ENCODE peak calls at places on chromosomes 4 and X, in nine cellular contexts. W is PC-9, J is A549, K is mammary epithelial cell, L is thyroid gland, C is prostate gland, X is IMR-90, D is mucosa of descending colon, T is GM12878. B is an unnamed sample. For H3K4me1, the result is how much of the 10 kb centered on the place peaks cover.

GRCh38 chr4:161813889-161814288 is 349.9 kb downstream of the FSTL5 start:
- DNase-seq in W (no peak), J (no peak), K (no peak), L (no peak), C (no peak), X (no peak), D (no peak), T (no peak), B (no peak)

GRCh38 chr4:126843492-126844067 is 789.2 kb upstream of the INTU start:
- DNase-seq in W (no peak), J (no peak), K (no peak), L (no peak), C (no peak), X (no peak), D (no peak), T (no peak), B (no peak)

GRCh38 chr4:112704991-112705845 is 68.3 kb downstream of the LARP7 start:
- DNase-seq in W (peak), J (peak), K (peak), L (peak), C (peak), X (peak), D (no peak), T (no peak), B (no peak)

GRCh38 chrX:45795546-45795945 is 594.9 kb upstream of the DIPK2B start:
- DNase-seq in W (no peak), J (no peak), K (no peak), L (no peak), C (no peak), X (no peak), D (no peak), T (no peak), B (no peak)

GRCh38 chr4:32929738-32930688 is 2209.8 kb downstream of the PCDH7 start:
- DNase-seq in W (no peak), J (no peak), K (no peak), L (no peak), C (no peak), X (no peak), D (no peak), T (no peak), B (no peak)

GRCh38 chrX:1358793-1359476 is 22.4 kb downstream of the IL3RA start:
- DNase-seq in W (no peak), J (no peak), K (no peak), L (no peak), C (no peak), X (no peak), D (no peak), T (no peak), B (no peak)

GRCh38 chr4:138952405-138952804 is 63.2 kb upstream of the NOCT start:
- DNase-seq in W (peak), J (no peak), K (peak), L (no peak), C (no peak), X (peak), D (no peak), T (no peak), B (no peak)

GRCh38 chrX:20530319-20530979 is 263.7 kb upstream of the RPS6KA3 start:
- DNase-seq in W (peak), J (peak), K (peak), L (peak), C (peak), X (peak), D (no peak), T (peak), B (peak)

GRCh38 chr4:25817059-25817681 is 45.6 kb downstream of the SEL1L3 start:
- DNase-seq in W (no peak), J (no peak), K (peak), L (no peak), C (no peak), X (peak), D (no peak), T (no peak), B (no peak)

GRCh38 chr4:17480530-17480929 is 31.4 kb downstream of the QDPR start:
- DNase-seq in W (no peak), J (no peak), K (no peak), L (no peak), C (no peak), X (no peak), D (no peak), T (no peak), B (no peak)

GRCh38 chr4:39706829-39707511 is 9.0 kb downstream of the UBE2K start:
- DNase-seq in W (peak), J (no peak), K (no peak), L (no peak), C (no peak), X (no peak), D (no peak), T (no peak), B (no peak)

GRCh38 chr4:174152717-174153466 is 130.6 kb downstream of the FBXO8 start:
- DNase-seq in W (no peak), J (no peak), K (no peak), L (no peak), C (no peak), X (no peak), D (no peak), T (no peak), B (no peak)

GRCh38 chr4:149426461-149426860 is 389.2 kb downstream of the IQCM start:
- DNase-seq in W (no peak), J (no peak), K (peak), L (no peak), C (no peak), X (peak), D (no peak), T (no peak), B (no peak)

GRCh38 chr4:109966891-109967481 is 54.3 kb downstream of the EGF start:
- DNase-seq in W (no peak), J (no peak), K (no peak), L (no peak), C (no peak), X (no peak), D (no peak), T (no peak), B (no peak)

GRCh38 chr4:136680271-136680670 is 852.0 kb downstream of the PCDH18 start:
- DNase-seq in W (no peak), J (no peak), K (no peak), L (no peak), C (no peak), X (peak), D (no peak), T (no peak), B (no peak)

GRCh38 chr4:130110189-130110588 is 1014.2 kb downstream of the C4orf33 start:
- DNase-seq in W (no peak), J (no peak), K (no peak), L (no peak), C (no peak), X (no peak), D (no peak), T (no peak), B (no peak)

GRCh38 chrX:131942045-131942444 is 81.1 kb upstream of the STK26 start:
- DNase-seq in W (no peak), J (no peak), K (no peak), L (no peak), C (no peak), X (no peak), D (no peak), T (no peak), B (no peak)

GRCh38 chr4:173370130-173370476 is 651 bp upstream of the SAP30 start:
- DNase-seq in W (no peak), J (peak), K (no peak), L (peak), C (no peak), X (no peak), D (peak), T (no peak), B (peak)

GRCh38 chr4:184343400-184344177 is 125.9 kb upstream of the ENPP6 start:
- DNase-seq in W (peak), J (peak), K (peak), L (peak), C (peak), X (peak), D (peak), T (peak), B (no peak)

GRCh38 chr4:56182356-56182755 is 204.9 kb downstream of the AASDH start:
- DNase-seq in W (no peak), J (no peak), K (no peak), L (no peak), C (no peak), X (no peak), D (no peak), T (no peak), B (no peak)

GRCh38 chr4:57491388-57491787 is 381.2 kb upstream of the IGFBP7 start:
- DNase-seq in W (no peak), J (no peak), K (no peak), L (no peak), C (no peak), X (no peak), D (no peak), T (no peak), B (no peak)

GRCh38 chrX:3493605-3494004 is 147.2 kb upstream of the MXRA5 start:
- DNase-seq in W (no peak), J (no peak), K (no peak), L (no peak), C (no peak), X (no peak), D (no peak), T (no peak), B (no peak)

GRCh38 chrX:150253946-150254615 is 109.0 kb upstream of the MAMLD1 start:
- DNase-seq in W (no peak), J (no peak), K (no peak), L (no peak), C (no peak), X (no peak), D (no peak), T (no peak), B (no peak)

GRCh38 chrX:110477593-110478228 is 119.1 kb downstream of the RTL9 start:
- DNase-seq in W (no peak), J (no peak), K (peak), L (no peak), C (no peak), X (no peak), D (no peak), T (no peak), B (no peak)

GRCh38 chrX:12716574-12716973 is 74.6 kb upstream of the PRPS2 start:
- DNase-seq in W (no peak), J (no peak), K (no peak), L (no peak), C (no peak), X (no peak), D (no peak), T (no peak), B (no peak)

GRCh38 chr4:99468891-99469290 is 33.7 kb upstream of the ADH7 start:
- DNase-seq in W (no peak), J (no peak), K (no peak), L (no peak), C (no peak), X (peak), D (no peak), T (no peak), B (no peak)

GRCh38 chr4:46329118-46329976 is 60.6 kb downstream of the GABRA2 start:
- DNase-seq in W (peak), J (no peak), K (peak), L (peak), C (no peak), X (peak), D (no peak), T (no peak), B (no peak)

GRCh38 chr4:113675731-113676707 is 85.5 kb downstream of the CAMK2D start:
- DNase-seq in W (no peak), J (no peak), K (no peak), L (no peak), C (no peak), X (peak), D (no peak), T (no peak), B (no peak)

GRCh38 chrX:43380704-43381103 is 275.4 kb upstream of the MAOA start:
- DNase-seq in W (no peak), J (no peak), K (no peak), L (no peak), C (no peak), X (no peak), D (no peak), T (no peak), B (no peak)

GRCh38 chrX:87338510-87338909 is 179.1 kb upstream of the KLHL4 start:
- DNase-seq in W (no peak), J (peak), K (peak), L (no peak), C (no peak), X (peak), D (no peak), T (no peak), B (no peak)

GRCh38 chr4:17997129-17997528 is 24.4 kb downstream of the LCORL start:
- DNase-seq in W (no peak), J (no peak), K (peak), L (no peak), C (no peak), X (no peak), D (no peak), T (no peak), B (no peak)

GRCh38 chr4:65825121-65825520 is 154.8 kb upstream of the EPHA5 start:
- DNase-seq in W (no peak), J (no peak), K (peak), L (no peak), C (no peak), X (peak), D (no peak), T (no peak), B (no peak)

GRCh38 chrX:108736509-108737479 is at the start of gene IRS4:
- DNase-seq in W (peak), J (no peak), K (peak), L (peak), C (peak), X (no peak), D (no peak), T (no peak), B (no peak)

GRCh38 chrX:17592117-17592516 is 145.2 kb upstream of the SCML1 start:
- DNase-seq in W (no peak), J (no peak), K (no peak), L (peak), C (no peak), X (peak), D (no peak), T (no peak), B (no peak)

GRCh38 chr4:71602271-71602890 is 181.5 kb downstream of the GC start:
- DNase-seq in W (no peak), J (no peak), K (no peak), L (no peak), C (no peak), X (peak), D (no peak), T (no peak), B (no peak)

GRCh38 chr4:118967393-118967792 is 78.7 kb downstream of the SYNPO2 start:
- DNase-seq in W (no peak), J (no peak), K (peak), L (no peak), C (no peak), X (peak), D (no peak), T (no peak), B (no peak)

GRCh38 chr4:59608466-59608865 is 1591.7 kb upstream of the ADGRL3 start:
- DNase-seq in W (no peak), J (no peak), K (peak), L (no peak), C (no peak), X (no peak), D (no peak), T (no peak), B (no peak)

GRCh38 chr4:1021386-1022050 is 10.1 kb downstream of the FGFRL1 start:
- DNase-seq in W (no peak), J (no peak), K (no peak), L (no peak), C (no peak), X (no peak), D (no peak), T (peak), B (no peak)

GRCh38 chrX:39337461-39337860 is 536.2 kb downstream of the MID1IP1 start:
- DNase-seq in W (no peak), J (no peak), K (no peak), L (peak), C (no peak), X (no peak), D (no peak), T (no peak), B (no peak)

GRCh38 chr4:169070071-169070894 is 60.2 kb upstream of the CBR4 start:
- DNase-seq in W (peak), J (peak), K (peak), L (peak), C (peak), X (peak), D (peak), T (no peak), B (no peak)

DNA sequence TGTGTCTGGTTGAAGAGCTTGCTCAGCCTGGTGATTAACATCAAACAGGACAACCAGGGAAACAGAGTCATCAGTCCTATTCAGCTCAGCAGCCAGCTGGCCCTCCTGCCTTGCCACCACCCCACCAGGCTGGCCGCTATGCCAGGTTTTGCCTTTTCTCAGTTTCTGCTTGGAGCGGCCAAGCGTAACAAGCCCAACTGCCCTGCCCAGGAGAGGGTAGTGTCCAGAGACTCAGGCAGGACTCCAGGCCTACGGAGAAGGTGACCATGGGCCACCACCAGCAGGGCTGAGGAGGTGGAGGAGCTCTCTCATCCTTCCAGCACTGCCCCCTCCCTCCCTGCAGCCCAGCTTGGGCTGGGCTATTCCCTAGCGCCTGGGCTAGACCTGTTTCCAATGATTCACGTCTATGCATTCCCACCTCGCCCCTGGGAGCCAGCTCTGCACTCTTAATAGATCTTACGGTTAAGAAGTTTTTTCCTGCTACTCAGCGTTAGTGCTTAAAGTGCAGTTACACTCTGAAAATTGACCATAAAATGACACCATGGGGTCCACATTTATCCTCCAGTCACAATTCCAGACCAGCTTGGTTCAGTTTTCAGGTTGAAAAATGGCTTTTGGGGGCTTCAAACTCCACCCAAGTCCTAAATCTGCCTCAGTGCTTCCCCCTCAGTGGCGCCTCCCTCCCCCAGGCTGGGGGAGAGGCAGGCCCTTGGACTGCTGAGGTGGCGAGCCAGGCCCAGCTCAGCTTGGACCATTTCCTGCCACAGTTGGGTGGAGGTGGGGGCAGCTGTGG is 124.0 kb upstream of the PJA1 start:
- DNase-seq in W (no peak), J (no peak), K (no peak), L (peak), C (no peak), X (no peak), D (no peak), T (no peak), B (no peak)
- H3K4me1 ChIP-seq in W (under half), J (under half), K (under half), L (under half), C (under half), X (under half), D (under half), T (under half), B (under half)

DNA sequence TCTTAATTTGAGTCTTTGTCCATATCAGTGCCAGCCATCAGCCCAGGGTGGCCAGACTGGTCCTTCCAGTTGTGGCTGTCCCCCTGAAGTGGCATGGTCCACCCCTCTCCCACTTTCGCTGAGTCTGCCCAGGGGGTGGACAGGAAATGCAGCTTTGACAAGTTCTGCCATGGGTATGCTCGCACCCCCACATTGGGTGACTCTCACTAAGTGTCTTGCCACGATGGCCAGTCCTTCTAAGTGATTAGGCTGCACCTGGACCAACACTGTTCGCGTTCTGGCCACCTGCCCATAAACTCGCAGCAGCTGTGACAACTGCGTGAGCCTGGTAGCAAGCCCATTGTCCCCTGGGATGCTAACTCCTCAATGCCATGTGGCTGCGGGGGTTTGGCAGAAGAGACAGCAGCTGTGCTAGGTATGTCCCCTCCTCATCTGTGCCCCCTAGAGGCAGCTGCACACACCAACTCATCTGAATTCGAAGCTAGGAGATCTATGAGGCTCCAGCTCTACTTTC is 10.0 kb upstream of the LNX1 start:
- DNase-seq in W (peak), J (no peak), K (no peak), L (peak), C (no peak), X (no peak), D (peak), T (no peak), B (no peak)
- TF ChIP-seq CTCF in W (peak), J (no peak), K (peak), L (peak), C (no peak), X (peak), D (peak), T (peak), B (no peak)

GRCh38 chr4:3116955-3117354 is 42.5 kb downstream of the HTT start:
- DNase-seq in W (no peak), J (no peak), K (no peak), L (peak), C (no peak), X (no peak), D (no peak), T (no peak), B (no peak)

GRCh38 chr4:3121110-3121509 is 46.6 kb downstream of the HTT start:
- DNase-seq in W (no peak), J (no peak), K (no peak), L (no peak), C (no peak), X (no peak), D (no peak), T (no peak), B (no peak)

GRCh38 chr4:3121596-3121995 is 47.1 kb downstream of the HTT start:
- DNase-seq in W (no peak), J (no peak), K (no peak), L (no peak), C (no peak), X (no peak), D (no peak), T (no peak), B (no peak)

GRCh38 chr4:3115637-3116300 is 41.3 kb downstream of the HTT start:
- DNase-seq in W (no peak), J (no peak), K (no peak), L (peak), C (no peak), X (peak), D (no peak), T (no peak), B (no peak)

DNA sequence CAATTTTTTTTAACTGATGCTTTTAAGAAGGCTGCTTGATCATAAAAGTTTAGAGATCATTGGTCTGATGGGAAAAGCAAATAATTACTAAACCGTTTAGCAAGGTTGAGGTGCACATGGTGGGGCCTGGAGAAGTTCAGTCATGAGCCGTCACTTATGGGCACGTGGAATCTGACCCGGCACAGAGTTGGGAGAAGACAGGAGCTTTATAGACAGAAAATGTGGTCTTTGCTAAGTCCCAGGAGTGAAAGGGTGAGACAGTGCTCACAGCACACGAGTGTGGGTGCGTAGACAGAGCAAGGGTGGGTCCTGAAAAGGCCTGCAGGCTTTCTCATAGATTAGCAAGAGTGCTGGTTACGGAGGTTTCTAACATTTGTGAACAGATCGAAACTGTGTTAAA is 43.8 kb downstream of the HTT start:
- DNase-seq in W (no peak), J (no peak), K (no peak), L (no peak), C (no peak), X (no peak), D (no peak), T (no peak), B (no peak)
- H3K4me1 ChIP-seq in W (under half), J (under half), K (under half), L (under half), C (under half), X (under half), D (under half), T (under half), B (under half)

GRCh38 chr4:128358231-128358902 is 70.8 kb upstream of the PGRMC2 start:
- DNase-seq in W (no peak), J (no peak), K (no peak), L (no peak), C (no peak), X (peak), D (no peak), T (no peak), B (no peak)
- TF ChIP-seq CTCF in W (no peak), J (no peak), K (no peak), L (no peak), C (no peak), X (no peak), D (no peak), T (no peak), B (no peak)

GRCh38 chr4:94447754-94448411 is 3.9 kb upstream of the PDLIM5 start:
- DNase-seq in W (no peak), J (no peak), K (peak), L (no peak), C (no peak), X (no peak), D (no peak), T (no peak), B (no peak)
- H3K4me1 ChIP-seq in W (under half), J (under half), K (under half), L (under half), C (under half), X (under half), D (under half), T (under half), B (under half)

B was measured in CD8-positive, alpha-beta T cell.